ENCODE peak calls at places on chromosomes 13 and 19, in nine cellular contexts. B is HEK293T; E is cerebellum; D is cardiac muscle cell; I is stimulated activated CD4-positive, alpha-beta T cell treated with anti-CD3 and anti-CD28 coated beads, Interleukin-15, amount 100 ng/mL, for 1 hour; N is putamen; C is amniotic epithelial cell; K is NCI-H748 treated with DMSO at 0.1 percent for 48 hours; W is left colon. A is an unnamed sample.

GRCh38 chr13:48853381-48854102 is 122.2 kb upstream of the FNDC3A start:
- DNase-seq in B (no peak), E (no peak), D (no peak), I (no peak), N (no peak), C (peak), K (no peak), W (no peak), A (no peak)

GRCh38 chr13:46339035-46339666 is 47.9 kb downstream of the RUBCNL start:
- DNase-seq in B (no peak), E (no peak), D (no peak), I (no peak), N (peak), C (peak), K (no peak), W (peak), A (peak)

GRCh38 chr13:31912641-31913401 is 118.8 kb upstream of the FRY start:
- DNase-seq in B (no peak), E (no peak), D (no peak), I (no peak), N (no peak), C (no peak), K (no peak), W (no peak), A (no peak)

GRCh38 chr13:112442483-112443090 is 66.4 kb downstream of the SPACA7 start:
- DNase-seq in B (no peak), E (no peak), D (no peak), I (no peak), N (no peak), C (no peak), K (no peak), W (no peak), A (no peak)

GRCh38 chr13:86298741-86299140 is 499.5 kb upstream of the SLITRK6 start:
- DNase-seq in B (no peak), E (no peak), D (no peak), I (no peak), N (no peak), C (no peak), K (no peak), W (no peak), A (no peak)

GRCh38 chr13:65656740-65657329 is 1573.3 kb downstream of the PCDH9 start:
- DNase-seq in B (no peak), E (no peak), D (no peak), I (no peak), N (no peak), C (peak), K (peak), W (no peak), A (peak)

GRCh38 chr13:113648218-113648615 is 9.8 kb downstream of the ATP4B start:
- DNase-seq in B (no peak), E (no peak), D (no peak), I (no peak), N (no peak), C (no peak), K (no peak), W (peak), A (no peak)

GRCh38 chr13:42600943-42601342 is 27.0 kb downstream of the TNFSF11 start:
- DNase-seq in B (no peak), E (no peak), D (no peak), I (no peak), N (no peak), C (no peak), K (no peak), W (no peak), A (no peak)

GRCh38 chr19:52138614-52139290 is 986 bp downstream of the ZNF616 start:
- DNase-seq in B (peak), E (peak), D (peak), I (no peak), N (peak), C (peak), K (peak), W (peak), A (peak)

GRCh38 chr13:99859178-99860177 is 112.1 kb downstream of the ZIC5 start:
- DNase-seq in B (no peak), E (peak), D (no peak), I (peak), N (no peak), C (no peak), K (peak), W (peak), A (no peak)